ENCODE peak calls at places on chromosome 18, in six cellular contexts. T is left lung, Y is body of pancreas, F is sciatic nerve, B is IMR-90, W is lung. E is an unnamed sample.

GRCh38 chr18:23793985-23794867 is 105.0 kb downstream of the LAMA3 start:
- ATAC-seq in T (no peak), Y (no peak), F (no peak), B (no peak), W (no peak), E (no peak)

GRCh38 chr18:8703781-8704301 is 1.5 kb upstream of the MTCL1 start:
- ATAC-seq in T (peak), Y (peak), F (peak), B (no peak), W (no peak), E (no peak)

GRCh38 chr18:22591231-22591630 is 173.5 kb upstream of the CTAGE1 start:
- ATAC-seq in T (no peak), Y (no peak), F (no peak), B (peak), W (no peak), E (no peak)

GRCh38 chr18:59988098-59988706 is 88.4 kb downstream of the PMAIP1 start:
- ATAC-seq in T (peak), Y (peak), F (no peak), B (peak), W (no peak), E (no peak)

GRCh38 chr18:37254256-37254880 is 311.2 kb downstream of the CELF4 start:
- ATAC-seq in T (peak), Y (peak), F (no peak), B (peak), W (no peak), E (no peak)

GRCh38 chr18:46657115-46657955 is at the start of gene LOXHD1:
- ATAC-seq in T (no peak), Y (no peak), F (no peak), B (no peak), W (no peak), E (no peak)

GRCh38 chr18:21458322-21458721 is 142.2 kb downstream of the ESCO1 start:
- ATAC-seq in T (no peak), Y (no peak), F (no peak), B (no peak), W (no peak), E (peak)

GRCh38 chr18:21051615-21052014 is 60.0 kb downstream of the ROCK1 start:
- ATAC-seq in T (no peak), Y (no peak), F (no peak), B (no peak), W (no peak), E (no peak)

GRCh38 chr18:12287684-12288405 is 20.2 kb upstream of the TUBB6 start:
- ATAC-seq in T (peak), Y (peak), F (peak), B (peak), W (peak), E (peak)

E was measured in gastroesophageal sphincter.